ENCODE peak calls at places on chromosomes 5 and 9, in four cellular contexts. U is upper lobe of right lung, J is neuronal stem cell, F is fibroblast of lung. H is an unnamed sample.

GRCh38 chr5:3518057-3518456 is 77.6 kb upstream of the IRX1 start:
- DNase-seq in J (no peak), F (no peak), U (no peak), H (no peak)

GRCh38 chr9:33452828-33453271 is 5.5 kb upstream of the AQP3 start:
- DNase-seq in F (peak; percentile 81), U (peak; percentile 90), J (peak; percentile 73), H (peak; percentile 70)

GRCh38 chr5:130055572-130055971 is 151.3 kb downstream of the CHSY3 start:
- DNase-seq in U (no peak), F (no peak), J (no peak), H (no peak)

GRCh38 chr9:69170231-69170630 is 3.8 kb upstream of the TJP2 start:
- DNase-seq in U (no peak), F (peak; percentile 36), J (no peak), H (no peak)

GRCh38 chr5:71817891-71818290 is 98.8 kb downstream of the CARTPT start:
- DNase-seq in F (no peak), J (no peak), U (no peak), H (no peak)

GRCh38 chr5:174571662-174572397 is 152.6 kb upstream of the MSX2 start:
- DNase-seq in F (peak; percentile 96), U (no peak), J (no peak), H (peak; percentile 90)

GRCh38 chr5:127650649-127651048 is 1.8 kb downstream of the CTXN3 start:
- DNase-seq in J (no peak), F (peak; percentile 84), U (no peak), H (no peak)

GRCh38 chr9:127540664-127541041 is 71.4 kb upstream of the STXBP1 start:
- DNase-seq in F (no peak), U (peak; percentile 83), J (no peak), H (no peak)

GRCh38 chr5:5069851-5070250 is 70.3 kb upstream of the ADAMTS16 start:
- DNase-seq in U (no peak), J (no peak), F (no peak), H (no peak)

GRCh38 chr5:179164331-179165311 is 104.4 kb downstream of the ZNF354C start:
- DNase-seq in U (peak; percentile 62), J (no peak), F (no peak), H (no peak)

GRCh38 chr5:179161901-179162300 is 101.7 kb downstream of the ZNF354C start:
- DNase-seq in F (no peak), J (no peak), U (peak; percentile 40), H (no peak)

GRCh38 chr5:179160584-179160983 is 100.4 kb downstream of the ZNF354C start:
- DNase-seq in J (no peak), F (no peak), U (no peak), H (no peak)

GRCh38 chr5:179163236-179164155 is 103.3 kb downstream of the ZNF354C start:
- DNase-seq in U (peak; percentile 47), J (no peak), F (no peak), H (no peak)

GRCh38 chr5:179162351-179163235 is 102.4 kb downstream of the ZNF354C start:
- DNase-seq in U (peak; percentile 57), F (no peak), J (no peak), H (no peak)
- H3K9me3 ChIP-seq in U (no peaks in the 10 kb centered on the region), F (no peaks in the 10 kb centered on the region), J (no peaks in the 10 kb centered on the region), H (no peaks in the 10 kb centered on the region)

DNA sequence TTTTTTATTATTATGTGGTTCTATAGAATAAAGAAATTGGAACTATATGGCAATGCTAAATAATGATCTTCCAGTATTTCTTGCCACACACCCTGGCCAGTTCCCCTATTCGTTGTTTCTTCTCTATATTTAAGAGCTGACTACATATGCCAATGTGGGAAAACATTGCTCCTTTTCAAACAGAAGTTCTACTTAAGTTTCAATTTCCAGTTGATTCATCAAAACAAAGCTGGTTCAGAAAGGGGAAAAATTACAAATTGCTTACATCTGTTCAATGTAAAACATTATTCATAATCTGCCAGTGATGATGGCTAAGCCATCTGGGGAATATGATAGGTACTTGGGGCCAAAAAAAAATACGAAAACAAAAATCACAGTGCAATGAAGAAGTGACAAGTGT is 76.9 kb downstream of the ST8SIA4 start:
- DNase-seq in U (no peak), J (no peak), F (no peak), H (no peak)
- H3K4me1 ChIP-seq in U (peaks cover 13% of the 10 kb centered on the region), J (no peaks in the 10 kb centered on the region), F (no peaks in the 10 kb centered on the region), H (peaks cover 5% of the 10 kb centered on the region)

DNA sequence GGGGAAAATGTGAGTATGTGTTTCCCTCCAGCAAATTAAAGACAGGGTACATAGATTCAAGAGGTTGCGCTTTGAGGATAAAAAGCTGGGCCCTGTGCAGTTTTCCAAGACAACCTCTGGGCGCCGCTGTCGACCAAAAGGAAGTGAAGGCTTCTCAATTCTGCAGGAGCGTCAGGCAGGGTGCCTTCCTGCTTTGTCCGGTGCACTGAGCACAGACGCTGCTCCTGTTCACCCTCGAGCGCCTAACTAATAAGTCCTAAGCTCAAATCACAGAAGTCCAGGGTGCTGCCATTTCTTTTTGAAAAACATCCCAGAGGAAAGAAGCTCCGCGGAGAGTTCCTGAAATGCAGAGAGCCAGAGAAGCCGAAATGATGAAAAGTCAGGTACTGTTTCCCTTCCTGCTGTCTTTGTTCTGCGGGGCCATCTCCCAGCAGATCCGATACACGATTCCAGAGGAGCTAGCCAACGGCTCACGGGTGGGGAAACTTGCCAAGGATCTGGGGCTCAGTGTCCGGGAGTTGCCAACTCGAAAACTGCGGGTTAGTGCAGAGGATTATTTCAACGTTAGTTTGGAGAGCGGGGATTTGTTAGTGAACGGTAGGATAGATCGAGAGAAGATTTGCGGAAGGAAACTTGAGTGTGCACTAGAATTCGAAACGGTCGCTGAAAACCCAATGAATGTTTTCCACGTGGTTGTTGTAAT is at the start of gene PCDHGB1:
- DNase-seq in U (no peak), F (peak; percentile 60), J (no peak), H (peak; percentile 15)
- H3K9me3 ChIP-seq in U (peaks cover 12% of the 10 kb centered on the region), F (no peaks in the 10 kb centered on the region), J (peaks cover 33% of the 10 kb centered on the region), H (peaks cover 2% of the 10 kb centered on the region)

DNA sequence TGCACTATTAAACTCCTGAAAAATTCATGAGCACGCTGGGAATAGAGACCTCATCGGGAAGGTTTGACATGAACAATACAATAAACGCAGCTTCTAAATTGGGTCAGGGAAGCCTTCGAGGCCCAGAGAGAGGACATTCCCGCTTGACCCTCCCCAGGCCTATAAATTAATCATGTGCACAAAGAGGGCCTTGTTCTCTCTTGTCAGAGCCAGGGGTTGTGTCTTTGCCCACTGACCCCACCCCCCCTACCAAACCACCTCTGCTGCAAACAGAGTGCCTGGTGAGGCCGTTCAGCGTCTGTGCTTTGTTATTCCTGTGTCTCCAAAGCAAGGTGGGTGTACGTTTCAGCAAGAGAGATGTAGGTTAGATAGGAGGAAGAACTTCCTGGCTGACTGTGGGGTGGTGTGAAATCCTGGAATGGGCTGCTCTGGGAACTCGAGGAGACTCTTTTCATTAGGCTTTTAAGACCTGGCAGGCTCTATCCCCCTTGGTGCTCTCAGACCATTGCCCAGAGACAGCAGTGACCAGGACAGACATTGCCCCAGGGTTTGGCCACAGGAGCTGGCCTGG is 18.2 kb upstream of the DAB2IP start:
- DNase-seq in J (no peak), F (no peak), U (no peak), H (no peak)
- H3K4me1 ChIP-seq in J (peaks cover 34% of the 10 kb centered on the region), F (peaks cover 11% of the 10 kb centered on the region), U (peaks cover 15% of the 10 kb centered on the region), H (no peaks in the 10 kb centered on the region)

DNA sequence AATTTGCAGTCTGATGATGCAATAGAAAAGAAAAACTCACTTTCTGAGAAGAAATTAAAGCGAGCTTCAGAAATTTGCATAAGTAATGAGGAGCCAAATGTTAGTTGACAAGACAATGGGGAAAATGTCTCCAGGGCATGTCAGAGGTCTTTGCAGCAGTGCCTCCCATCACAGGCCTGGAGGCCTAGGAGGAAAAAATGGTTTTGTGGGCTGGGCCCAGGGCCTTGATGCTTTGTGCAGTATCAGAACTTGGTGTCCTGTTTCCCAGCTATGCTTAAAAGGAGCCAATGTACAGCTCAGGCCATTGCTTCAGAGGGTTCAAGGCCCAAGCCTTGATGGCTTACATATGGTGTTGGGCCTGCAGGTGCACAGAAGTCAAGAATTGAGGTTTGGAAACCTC is 298.4 kb downstream of the SMARCA2 start:
- DNase-seq in J (no peak), F (no peak), U (no peak), H (no peak)
- H3K9me3 ChIP-seq in J (peaks cover 23% of the 10 kb centered on the region), F (no peaks in the 10 kb centered on the region), U (peaks cover 12% of the 10 kb centered on the region), H (peaks cover 2% of the 10 kb centered on the region)

GRCh38 chr5:173318881-173319609 is 9.2 kb downstream of the STC2 start:
- DNase-seq in F (peak; percentile 75), J (no peak), U (no peak), H (no peak)
- H3K4me1 ChIP-seq in F (peaks cover 26% of the 10 kb centered on the region), J (peaks cover 17% of the 10 kb centered on the region), U (peaks cover 24% of the 10 kb centered on the region), H (no peaks in the 10 kb centered on the region)

GRCh38 chr5:59655693-59656309 is 237.7 kb downstream of the PDE4D start:
- DNase-seq in U (no peak), J (no peak), F (no peak), H (peak; percentile 13)
- H3K9me3 ChIP-seq in U (no peaks in the 10 kb centered on the region), J (no peaks in the 10 kb centered on the region), F (no peaks in the 10 kb centered on the region), H (no peaks in the 10 kb centered on the region)

DNA sequence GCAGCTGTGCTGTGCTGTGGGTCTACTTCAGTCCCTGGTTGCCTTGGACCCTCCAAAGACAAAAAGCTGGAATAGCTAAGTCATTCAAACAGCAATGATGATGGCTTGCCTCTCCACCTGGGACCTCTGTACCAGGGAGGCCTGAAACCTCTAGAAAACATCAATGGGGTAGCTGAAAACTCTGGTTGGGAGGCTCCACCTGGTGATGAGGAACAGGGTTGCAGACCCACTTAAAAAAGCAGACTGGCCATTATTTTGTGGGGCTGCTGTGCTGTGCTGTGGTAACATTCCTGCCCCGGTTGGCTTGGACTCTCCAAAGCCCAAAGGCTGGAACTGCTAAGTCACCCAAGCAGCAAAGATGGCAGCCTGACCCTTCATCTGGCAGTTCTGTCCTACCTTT is 839.3 kb upstream of the ARRDC3 start:
- DNase-seq in U (no peak), F (no peak), J (no peak), H (no peak)
- H3K4me1 ChIP-seq in U (no peaks in the 10 kb centered on the region), F (no peaks in the 10 kb centered on the region), J (no peaks in the 10 kb centered on the region), H (no peaks in the 10 kb centered on the region)

GRCh38 chr5:43959148-43959547 is 356.2 kb downstream of the NNT start:
- DNase-seq in J (no peak), U (no peak), F (no peak), H (no peak)
- H3K9me3 ChIP-seq in J (no peaks in the 10 kb centered on the region), U (no peaks in the 10 kb centered on the region), F (no peaks in the 10 kb centered on the region), H (no peaks in the 10 kb centered on the region)

DNA sequence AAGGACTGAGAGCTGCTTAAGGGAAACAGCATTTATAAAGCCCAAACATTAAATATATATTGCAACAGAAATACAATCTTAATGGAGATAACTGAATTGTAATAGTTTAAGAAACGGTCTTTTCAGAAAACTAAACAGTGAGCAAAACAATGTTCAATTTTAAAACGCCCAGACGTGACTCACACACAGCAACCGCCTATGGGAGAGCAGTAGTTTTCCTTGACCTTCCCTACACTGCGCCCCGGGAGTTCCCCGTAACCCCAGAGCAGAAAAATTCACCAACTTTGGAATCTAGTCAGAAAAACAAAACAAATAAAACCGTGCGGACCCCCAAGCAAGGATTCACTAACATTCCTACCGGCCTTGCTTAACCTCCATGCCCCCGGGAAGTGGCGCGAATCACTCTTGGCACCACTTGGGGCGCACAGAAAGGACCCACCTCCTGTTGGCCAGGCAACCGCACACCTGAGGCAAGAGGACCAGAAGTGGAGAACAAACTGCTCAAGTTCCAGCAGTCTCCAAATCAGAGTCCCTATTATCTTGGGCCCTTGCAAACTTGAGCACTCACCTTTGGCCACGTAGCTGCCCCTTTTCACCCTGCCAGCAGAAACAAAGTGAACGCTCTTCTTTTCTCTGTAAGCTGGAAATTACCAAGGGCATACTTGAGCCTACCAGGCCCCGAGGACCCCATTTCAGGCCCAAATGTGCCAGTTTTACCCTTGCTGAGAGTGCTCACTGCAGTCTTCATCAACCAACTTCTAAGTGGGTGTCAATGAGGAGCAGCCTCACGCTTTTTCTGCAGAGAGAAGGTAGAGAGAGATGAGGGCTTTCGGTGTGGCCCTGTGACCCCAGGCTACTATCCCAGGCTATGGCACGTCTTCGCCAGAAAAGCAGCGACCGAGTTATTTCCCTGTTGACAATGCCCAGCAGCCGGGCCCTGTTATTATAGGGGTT is 189.7 kb downstream of the MEF2C start:
- DNase-seq in F (no peak), U (no peak), J (no peak), H (no peak)
- H3K4me1 ChIP-seq in F (peaks cover 2% of the 10 kb centered on the region), U (peaks cover 20% of the 10 kb centered on the region), J (peaks cover 2% of the 10 kb centered on the region), H (no peaks in the 10 kb centered on the region)